ENCODE peak calls at places on chromosomes 13 and 19, in six cellular contexts. Y, A, N, U, H and R are unnamed samples.

GRCh38 chr19:14556662-14557188 is 15.1 kb downstream of the NDUFB7 start:
- DNase-seq in N (peak; percentile 64), U (peak; percentile 58), Y (peak; percentile 59), A (peak; percentile 82), H (peak; percentile 75), R (no peak)

GRCh38 chr19:52492991-52493470 is 34.4 kb upstream of the ZNF808 start:
- DNase-seq in Y (no peak), H (no peak), U (no peak), N (no peak), A (no peak), R (no peak)

GRCh38 chr19:55258476-55258827 is 365 bp downstream of the PPP6R1 start:
- DNase-seq in Y (peak; percentile 30), N (no peak), U (no peak), H (no peak), A (peak; percentile 83), R (no peak)

GRCh38 chr13:22077764-22078163 is 406.9 kb downstream of the FGF9 start:
- DNase-seq in H (no peak), A (no peak), N (no peak), Y (no peak), U (no peak), R (no peak)

GRCh38 chr13:33279898-33280549 is 5.5 kb downstream of the STARD13 start:
- DNase-seq in U (peak; percentile 31), N (no peak), Y (peak; percentile 54), A (no peak), H (no peak), R (peak; percentile 89)

GRCh38 chr13:106981050-106981449 is 413.1 kb upstream of the ARGLU1 start:
- DNase-seq in Y (no peak), N (no peak), H (no peak), A (no peak), U (no peak), R (no peak)

GRCh38 chr19:13849991-13850909 is 26.7 kb upstream of the NANOS3 start:
- DNase-seq in N (peak; percentile 59), A (peak; percentile 80), H (peak; percentile 88), U (peak; percentile 77), Y (peak; percentile 79), R (no peak)

GRCh38 chr13:111344471-111345191 is 24.2 kb downstream of the TEX29 start:
- DNase-seq in Y (no peak), U (peak; percentile 81), A (peak; percentile 15), H (no peak), N (no peak), R (peak; percentile 49)

GRCh38 chr19:4369109-4369887 is 25.9 kb downstream of the MPND start:
- DNase-seq in U (peak; percentile 77), N (peak; percentile 84), Y (peak; percentile 65), H (no peak), A (no peak), R (no peak)

GRCh38 chr13:25902946-25903345 is 148.9 kb downstream of the SHISA2 start:
- DNase-seq in N (peak; percentile 39), Y (no peak), U (no peak), H (no peak), A (no peak), R (no peak)

GRCh38 chr19:42175952-42176648 is 41.4 kb downstream of the DEDD2 start:
- DNase-seq in H (no peak), U (peak; percentile 15), A (no peak), Y (no peak), N (peak; percentile 24), R (no peak)

GRCh38 chr13:65911546-65912193 is 1318.5 kb downstream of the PCDH9 start:
- DNase-seq in A (no peak), U (no peak), H (no peak), N (no peak), Y (no peak), R (no peak)

GRCh38 chr19:2567580-2567979 is 91.7 kb downstream of the GADD45B start:
- DNase-seq in Y (no peak), A (no peak), H (no peak), N (no peak), U (no peak), R (no peak)

GRCh38 chr13:30049692-30050091 is 199.3 kb upstream of the UBL3 start:
- DNase-seq in H (no peak), U (no peak), Y (peak; percentile 24), N (no peak), A (no peak), R (no peak)

GRCh38 chr13:71722206-71722605 is 144.8 kb downstream of the DACH1 start:
- DNase-seq in A (no peak), H (no peak), N (no peak), U (no peak), Y (no peak), R (no peak)

GRCh38 chr13:20121154-20121515 is 39.7 kb downstream of the GJA3 start:
- DNase-seq in Y (no peak), A (no peak), U (no peak), H (no peak), N (no peak), R (no peak)

GRCh38 chr13:44220948-44221347 is 152.7 kb upstream of the SERP2 start:
- DNase-seq in H (no peak), N (no peak), Y (no peak), U (no peak), A (no peak), R (no peak)

GRCh38 chr13:79491715-79492114 is 10.8 kb downstream of the NDFIP2 start:
- DNase-seq in A (no peak), U (no peak), H (no peak), N (no peak), Y (no peak), R (peak; percentile 83)

GRCh38 chr19:6887326-6887725 is at the start of gene ADGRE1:
- DNase-seq in N (no peak), U (no peak), Y (no peak), A (no peak), H (no peak), R (no peak)

GRCh38 chr13:112110479-112110878 is 43.5 kb downstream of the SOX1 start:
- DNase-seq in U (no peak), Y (no peak), N (no peak), A (no peak), H (no peak), R (no peak)

GRCh38 chr19:16205205-16206045 is 7.7 kb downstream of the AP1M1 start:
- DNase-seq in U (no peak), H (no peak), N (no peak), Y (no peak), A (no peak), R (no peak)
- H3K27ac ChIP-seq in U (no peak overlapping the region), H (no peak overlapping the region), N (no peak overlapping the region), Y (no peak overlapping the region), A (no peak overlapping the region), R (no peak overlapping the region)

GRCh38 chr19:16875584-16876555 is 12.9 kb upstream of the F2RL3 start:
- DNase-seq in Y (no peak), U (no peak), H (no peak), N (no peak), A (no peak), R (no peak)

GRCh38 chr19:16876904-16877361 is 11.9 kb upstream of the F2RL3 start:
- DNase-seq in U (no peak), A (no peak), Y (no peak), N (no peak), H (no peak), R (no peak)

GRCh38 chr19:16873603-16874002 is 15.2 kb upstream of the F2RL3 start:
- DNase-seq in H (no peak), N (no peak), U (no peak), Y (no peak), A (no peak), R (no peak)

GRCh38 chr19:16872728-16873127 is 16.1 kb upstream of the F2RL3 start:
- DNase-seq in A (no peak), N (no peak), H (no peak), Y (no peak), U (no peak), R (no peak)

GRCh38 chr19:16874250-16874977 is 14.4 kb upstream of the F2RL3 start:
- DNase-seq in N (no peak), A (no peak), H (no peak), U (no peak), Y (no peak), R (no peak)
- H3K27ac ChIP-seq in N (no peak overlapping the region), A (peak overlapping the region; percentile 28), H (no peak overlapping the region), U (no peak overlapping the region), Y (no peak overlapping the region), R (peak overlapping the region; percentile 15)

GRCh38 chr19:34310494-34310981 is 54.5 kb upstream of the GPI start:
- DNase-seq in H (no peak), Y (peak; percentile 56), U (peak; percentile 86), N (no peak), A (no peak), R (no peak)
- H3K27ac ChIP-seq in H (no peak overlapping the region), Y (peak overlapping the region; percentile 18), U (peak overlapping the region; percentile 78), N (peak overlapping the region; percentile 50), A (no peak overlapping the region), R (no peak overlapping the region)

GRCh38 chr19:58555369-58555885 is 522 bp upstream of the CHMP2A start:
- DNase-seq in H (no peak), N (no peak), Y (no peak), A (no peak), U (no peak), R (no peak)

GRCh38 chr19:58558066-58558622 is at the start of gene UBE2M:
- DNase-seq in U (peak; percentile 35), A (peak; percentile 66), N (peak; percentile 69), H (peak; percentile 70), Y (no peak), R (no peak)

GRCh38 chr19:58557253-58558065 is 952 bp downstream of the UBE2M start:
- DNase-seq in N (no peak), U (no peak), Y (no peak), H (no peak), A (no peak), R (no peak)

GRCh38 chr19:58555920-58556632 is 1.2 kb upstream of the CHMP2A start:
- DNase-seq in Y (no peak), A (no peak), N (no peak), H (no peak), U (no peak), R (no peak)

DNA sequence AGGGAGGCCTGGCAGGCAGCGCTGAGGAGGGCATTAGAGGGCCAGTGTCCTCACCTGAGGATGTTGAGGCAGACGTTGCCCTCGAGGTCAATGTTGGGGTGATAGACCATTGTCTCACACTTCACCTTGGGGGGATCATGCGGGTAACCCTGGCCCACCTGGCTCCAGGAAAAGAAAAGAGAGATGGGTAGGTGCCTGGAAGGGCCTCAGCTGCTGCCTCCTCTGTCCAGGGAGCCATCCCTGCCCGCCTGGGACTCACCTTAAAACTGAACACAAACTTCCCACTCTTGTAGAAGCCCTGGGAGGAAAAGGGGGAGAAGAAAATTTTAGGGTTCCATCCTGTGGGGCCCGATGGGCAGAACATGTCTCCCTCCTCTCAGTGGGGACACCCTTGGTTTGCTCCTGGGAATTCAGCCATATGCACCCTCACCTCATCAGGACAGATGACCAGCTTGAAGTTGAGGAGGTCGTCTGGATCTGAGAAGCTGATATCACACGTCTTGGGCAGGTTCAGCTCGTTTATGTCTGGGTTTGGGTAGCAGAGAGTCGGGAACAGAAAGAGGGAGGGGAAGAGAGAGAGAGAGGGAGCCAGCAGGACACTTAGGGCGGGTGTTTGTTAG is 1.7 kb downstream of the UBE2M start:
- DNase-seq in Y (no peak), N (no peak), A (no peak), U (no peak), H (no peak), R (no peak)
- H3K27ac ChIP-seq in Y (peak overlapping the region; percentile 99), N (peak overlapping the region; percentile 99), A (peak overlapping the region; percentile 94), U (peak overlapping the region; percentile 100), H (no peak overlapping the region), R (peak overlapping the region; percentile 98)

GRCh38 chr19:485583-486236 is 10.6 kb upstream of the MADCAM1 start:
- DNase-seq in U (no peak), A (no peak), Y (peak; percentile 75), N (no peak), H (peak; percentile 63), R (no peak)
- H3K27ac ChIP-seq in U (peak overlapping the region; percentile 37), A (no peak overlapping the region), Y (peak overlapping the region; percentile 54), N (no peak overlapping the region), H (peak overlapping the region; percentile 45), R (peak overlapping the region; percentile 29)